ENCODE peak calls at places on chromosomes 12 and 14, in nine cellular contexts. X, V, L, K, U, D, R, J and W are unnamed samples.

GRCh38 chr14:89740241-89740640 is 214.3 kb downstream of the EFCAB11 start:
- DNase-seq in R (no peak), D (no peak), U (no peak), X (no peak), V (no peak), J (no peak), K (no peak), L (no peak), W (no peak)

GRCh38 chr14:65168840-65169239 is 66.5 kb upstream of the MAX start:
- DNase-seq in V (peak; percentile 37), L (peak; percentile 10), K (no peak), U (no peak), D (no peak), J (no peak), X (no peak), R (peak; percentile 60), W (no peak)

GRCh38 chr12:2251485-2252179 is 198.8 kb downstream of the CACNA1C start:
- DNase-seq in R (peak; percentile 46), V (no peak), D (no peak), J (no peak), X (no peak), U (no peak), K (no peak), L (no peak), W (no peak)

GRCh38 chr14:85528882-85529585 is 910 bp upstream of the FLRT2 start:
- DNase-seq in U (no peak), D (no peak), J (no peak), X (no peak), K (no peak), V (no peak), L (no peak), R (no peak), W (no peak)

GRCh38 chr12:48988030-48988649 is 10.0 kb downstream of the WNT1 start:
- DNase-seq in X (no peak), R (peak; percentile 69), D (peak; percentile 83), J (no peak), U (peak; percentile 59), L (peak; percentile 64), K (peak; percentile 84), V (no peak), W (peak; percentile 64)

GRCh38 chr12:58171914-58172313 is 230.5 kb downstream of the ATP23 start:
- DNase-seq in V (no peak), J (no peak), L (no peak), X (no peak), K (no peak), R (no peak), D (no peak), U (no peak), W (peak; percentile 17)

GRCh38 chr12:103665971-103666370 is 78.9 kb downstream of the STAB2 start:
- DNase-seq in U (no peak), J (no peak), K (no peak), D (no peak), X (no peak), R (no peak), L (no peak), V (no peak), W (no peak)

GRCh38 chr14:33307691-33308369 is 369.2 kb downstream of the NPAS3 start:
- DNase-seq in L (no peak), D (no peak), V (no peak), J (peak; percentile 22), K (no peak), U (peak; percentile 28), R (no peak), X (peak; percentile 66), W (no peak)

GRCh38 chr14:77657244-77657643 is 40.8 kb upstream of the SPTLC2 start:
- DNase-seq in D (no peak), L (no peak), J (no peak), X (no peak), R (peak; percentile 12), U (no peak), V (no peak), K (no peak), W (no peak)

DNA sequence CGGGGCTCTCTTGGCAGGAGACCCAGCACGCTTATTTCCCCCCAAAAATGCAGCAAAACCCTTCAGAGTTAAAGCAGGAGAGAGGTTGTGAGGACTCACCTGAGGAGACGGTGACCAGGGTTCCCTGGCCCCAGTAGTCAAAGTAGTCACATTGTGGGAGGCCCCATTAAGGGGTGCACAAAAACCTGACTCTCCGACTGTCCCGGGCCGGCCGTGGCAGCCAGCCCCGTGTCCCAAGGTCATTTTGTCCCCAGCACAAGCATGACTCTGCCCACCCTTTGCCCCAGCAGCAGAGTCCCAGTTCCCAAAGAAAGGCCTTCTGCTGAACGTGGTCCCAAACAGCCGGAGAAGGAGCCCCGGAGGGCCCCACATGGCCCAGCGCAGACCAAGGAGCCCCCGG is 337.7 kb downstream of the TMEM121 start:
- DNase-seq in U (no peak), X (peak; percentile 52), J (peak; percentile 2), K (peak; percentile 48), V (no peak), L (no peak), R (no peak), D (no peak), W (no peak)
- H3K4me3 ChIP-seq in U (no peak overlapping the region), X (no peak overlapping the region), J (no peak overlapping the region), K (no peak overlapping the region), V (no peak overlapping the region), L (no peak overlapping the region), R (peak overlapping the region; percentile 100), D (no peak overlapping the region), W (no peak overlapping the region)

GRCh38 chr12:117020536-117021220 is 78.5 kb downstream of the TESC start:
- DNase-seq in U (no peak), L (no peak), K (no peak), D (no peak), V (no peak), R (no peak), J (no peak), X (peak; percentile 33), W (no peak)
- H3K27ac ChIP-seq in U (no peak overlapping the region), L (no peak overlapping the region), K (no peak overlapping the region), D (no peak overlapping the region), V (no peak overlapping the region), R (no peak overlapping the region), J (no peak overlapping the region), X (no peak overlapping the region), W (no peak overlapping the region)

DNA sequence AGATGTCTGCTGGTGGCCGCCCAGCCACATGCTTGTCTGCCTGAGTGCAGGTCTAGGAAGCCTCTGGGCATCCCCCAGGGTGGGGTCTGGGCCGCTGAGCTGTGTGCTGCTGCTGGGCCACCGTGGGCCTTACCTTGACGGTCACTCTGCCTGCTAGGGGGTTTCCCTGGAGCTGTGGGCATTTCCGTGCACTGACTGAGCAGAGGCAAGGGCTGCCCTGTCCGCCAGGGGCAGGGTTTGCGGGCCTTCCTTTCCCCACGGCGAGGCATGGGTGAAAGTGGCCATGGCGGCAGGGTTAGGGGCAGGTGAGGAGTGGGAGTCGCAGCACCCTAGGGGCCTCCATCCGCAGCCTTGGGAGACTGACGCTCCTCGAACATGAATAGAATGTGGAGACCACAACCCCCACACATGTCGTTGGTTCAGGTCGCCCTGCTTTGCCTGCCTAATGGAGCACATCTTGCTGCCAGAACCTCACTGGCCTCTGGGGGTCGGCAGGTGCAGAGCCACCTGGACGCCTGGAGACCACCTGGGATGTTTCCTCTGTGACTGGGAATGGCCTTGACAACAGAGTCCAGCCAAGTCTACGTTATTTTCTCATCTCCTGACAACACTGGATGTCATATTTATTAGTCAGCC is 2.5 kb downstream of the ZBTB42 start:
- DNase-seq in K (no peak), J (no peak), D (no peak), R (peak; percentile 24), L (no peak), U (no peak), V (no peak), X (no peak), W (no peak)
- H3K4me1 ChIP-seq in K (peaks cover 21% of the 10 kb centered on the region), J (peaks cover 10% of the 10 kb centered on the region), D (peaks cover 4% of the 10 kb centered on the region), R (peaks cover 22% of the 10 kb centered on the region), L (peaks cover 20% of the 10 kb centered on the region), U (peaks cover 31% of the 10 kb centered on the region), V (peaks cover 42% of the 10 kb centered on the region), X (no peaks in the 10 kb centered on the region), W (peaks cover 61% of the 10 kb centered on the region)

DNA sequence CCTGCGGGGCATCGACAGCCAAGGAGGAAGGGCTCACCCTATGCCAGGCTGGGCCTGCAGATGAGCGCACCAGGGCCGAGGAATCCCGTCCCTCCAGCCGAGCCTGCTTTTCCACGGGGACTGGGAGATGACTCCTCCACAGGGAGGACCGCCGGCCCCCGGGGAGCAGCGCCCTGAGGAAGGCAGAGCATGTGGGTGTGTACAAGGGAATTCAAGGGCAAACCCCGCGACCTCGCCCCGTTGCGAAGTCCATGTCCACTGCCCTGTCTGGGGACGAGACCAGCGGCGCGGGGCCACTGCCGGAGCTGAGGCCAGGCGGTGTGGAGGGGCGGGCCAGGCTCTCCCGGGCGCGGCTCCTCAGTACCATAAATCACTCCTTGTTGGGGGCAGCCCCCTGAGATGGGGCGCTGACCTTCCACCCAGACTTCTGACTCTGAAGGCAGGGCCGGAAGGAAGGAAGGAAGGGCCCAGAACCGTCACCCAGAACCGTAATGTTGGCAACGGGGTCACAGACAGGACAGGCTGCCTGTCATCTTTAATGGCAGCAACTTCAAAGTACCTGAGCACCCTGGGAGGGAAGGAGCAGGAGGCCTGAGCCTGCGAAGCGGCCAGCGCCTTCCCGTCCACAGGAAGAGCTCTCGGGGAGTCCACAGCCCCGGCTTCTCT is 52.6 kb downstream of the RNF34 start:
- DNase-seq in L (no peak), D (no peak), K (no peak), U (no peak), V (no peak), X (no peak), J (peak; percentile 45), R (no peak), W (no peak)
- H3K4me3 ChIP-seq in L (no peak overlapping the region), D (no peak overlapping the region), K (no peak overlapping the region), U (peak overlapping the region; percentile 13), V (no peak overlapping the region), X (peak overlapping the region; percentile 31), J (peak overlapping the region; percentile 28), R (no peak overlapping the region), W (no peak overlapping the region)